ENCODE peak calls at places on chromosomes 2 and 18, in seven cellular contexts. S, Z, Y, E, J, P and F are unnamed samples. For H3K27me3, the result is how much of the 10 kb centered on the place peaks cover.

GRCh38 chr2:43345872-43346271 is 119.5 kb upstream of the ZFP36L2 start:
- DNase-seq in J (no peak), P (no peak), E (no peak), Z (no peak), Y (no peak), S (no peak), F (no peak)

GRCh38 chr2:149617476-149617875 is 29.9 kb upstream of the MMADHC start:
- DNase-seq in P (peak), E (peak), S (no peak), J (no peak), Z (no peak), Y (no peak), F (no peak)

GRCh38 chr2:182064024-182064880 is 78.6 kb downstream of the PPP1R1C start:
- DNase-seq in E (no peak), S (no peak), Z (no peak), Y (peak), J (peak), P (no peak), F (no peak)

GRCh38 chr2:73174244-73174643 is 28.1 kb upstream of the NOTO start:
- DNase-seq in E (no peak), J (no peak), S (no peak), P (no peak), Y (no peak), Z (no peak), F (no peak)

GRCh38 chr2:221750317-221750716 is 178.2 kb upstream of the EPHA4 start:
- DNase-seq in P (no peak), J (no peak), S (no peak), Y (no peak), E (no peak), Z (no peak), F (no peak)

GRCh38 chr2:68813596-68813995 is 57.6 kb downstream of the BMP10 start:
- DNase-seq in P (no peak), J (no peak), S (no peak), Y (no peak), E (no peak), Z (no peak), F (no peak)

GRCh38 chr18:5518899-5519371 is 24.9 kb downstream of the EPB41L3 start:
- DNase-seq in Z (no peak), S (no peak), P (no peak), E (no peak), Y (no peak), J (no peak), F (no peak)

GRCh38 chr2:25009954-25010353 is 31.9 kb upstream of the EFR3B start:
- DNase-seq in Y (no peak), Z (no peak), S (no peak), J (no peak), P (no peak), E (no peak), F (no peak)

GRCh38 chr2:100614455-100615000 is 51.7 kb downstream of the PDCL3 start:
- DNase-seq in E (no peak), J (no peak), Y (no peak), Z (no peak), S (no peak), P (no peak), F (no peak)

GRCh38 chr2:219247678-219248642 is 2.7 kb downstream of the STK16 start:
- DNase-seq in Y (peak), P (no peak), S (no peak), J (no peak), Z (peak), E (no peak), F (no peak)

GRCh38 chr2:219246559-219246958 is 1.3 kb downstream of the STK16 start:
- DNase-seq in P (no peak), E (no peak), S (no peak), Z (no peak), Y (peak), J (no peak), F (no peak)

GRCh38 chr2:219245148-219245898 is at the start of the genes GLB1L and STK16:
- DNase-seq in P (peak), Y (peak), E (peak), S (peak), Z (peak), J (peak), F (peak)

GRCh38 chr2:219244789-219245147 is 476 bp downstream of the GLB1L start:
- DNase-seq in Z (no peak), J (no peak), E (no peak), P (no peak), Y (no peak), S (no peak), F (no peak)

DNA sequence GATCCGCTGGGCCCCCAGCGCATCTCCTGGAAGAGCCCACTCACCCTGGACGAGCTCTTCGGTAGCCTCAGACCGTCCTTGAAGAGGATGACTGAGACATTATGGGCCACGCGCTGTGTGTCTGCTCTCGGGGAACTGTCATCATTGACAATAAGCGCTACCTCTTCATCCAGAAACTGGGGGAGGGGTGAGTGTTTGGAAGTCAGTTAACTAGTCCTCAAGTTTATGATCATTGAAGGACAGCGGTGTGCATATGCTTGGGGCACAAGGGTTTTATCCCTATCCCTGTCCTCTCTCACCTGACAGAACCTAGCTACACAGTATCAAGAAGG is 586 bp downstream of the STK16 start:
- DNase-seq in S (no peak), J (no peak), P (no peak), Z (no peak), Y (no peak), E (no peak), F (no peak)
- H3K4me3 ChIP-seq in S (peak), J (peak), P (peak), Z (peak), Y (peak), E (peak), F (peak)

GRCh38 chr2:45052388-45052928 is 43.2 kb upstream of the SIX2 start:
- DNase-seq in P (no peak), Y (no peak), E (no peak), J (no peak), Z (no peak), S (no peak), F (no peak)

GRCh38 chr2:45047301-45047700 is 38.0 kb upstream of the SIX2 start:
- DNase-seq in E (no peak), J (no peak), P (no peak), Y (no peak), S (no peak), Z (no peak), F (no peak)

GRCh38 chr2:45045706-45046105 is 36.5 kb upstream of the SIX2 start:
- DNase-seq in Z (no peak), P (no peak), J (no peak), Y (no peak), S (no peak), E (no peak), F (no peak)

GRCh38 chr2:45046786-45047185 is 37.5 kb upstream of the SIX2 start:
- DNase-seq in Z (no peak), J (no peak), S (no peak), P (no peak), E (no peak), Y (no peak), F (no peak)

DNA sequence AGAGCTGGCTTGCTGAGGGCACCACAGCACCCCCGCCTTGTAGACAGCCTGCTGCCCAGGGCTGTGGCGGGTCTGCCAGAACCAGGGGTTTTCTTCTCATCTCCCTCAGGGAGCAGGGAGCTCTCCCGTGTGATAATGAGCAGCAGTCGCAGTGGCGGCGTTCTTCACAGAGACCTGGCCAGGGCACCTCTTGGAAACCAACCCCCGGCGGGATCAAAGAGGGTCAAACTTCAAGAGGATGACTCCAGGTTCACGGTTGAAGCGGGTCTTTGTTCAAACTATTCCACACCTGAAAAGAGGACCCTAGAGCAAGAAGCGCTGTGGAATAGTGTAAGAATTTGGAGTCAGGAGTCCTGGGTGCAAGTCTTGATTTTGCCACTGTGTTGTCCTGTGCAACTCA is 40.7 kb upstream of the SIX2 start:
- DNase-seq in P (no peak), Y (no peak), J (no peak), Z (no peak), E (no peak), S (no peak), F (no peak)
- H3K27me3 ChIP-seq in P (under half), Y (under half), J (under half), Z (under half), E (under half), S (under half), F (under half)

DNA sequence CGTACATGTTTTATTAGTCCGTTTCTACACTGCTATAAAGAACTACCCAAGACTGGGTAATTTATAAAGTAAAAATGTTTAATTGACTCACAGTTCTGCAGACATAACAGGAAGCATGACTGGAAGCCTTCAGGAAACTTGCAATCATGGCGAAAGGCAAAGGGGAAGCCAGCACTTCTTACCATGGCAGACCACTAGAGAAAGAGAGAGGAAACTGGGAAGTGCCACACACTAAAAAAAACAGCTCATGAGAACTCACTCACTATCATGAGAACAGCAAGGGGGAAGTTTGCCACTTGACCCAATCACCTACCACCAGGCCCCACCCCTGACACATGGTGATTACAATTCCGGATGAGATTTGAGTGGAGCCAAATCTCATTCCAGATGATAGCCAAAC is 466.2 kb downstream of the IRS1 start:
- DNase-seq in Z (no peak), Y (no peak), E (no peak), P (no peak), J (no peak), S (no peak), F (no peak)
- H3K27ac ChIP-seq in Z (no peak), Y (no peak), E (no peak), P (no peak), J (no peak), S (no peak), F (no peak)

DNA sequence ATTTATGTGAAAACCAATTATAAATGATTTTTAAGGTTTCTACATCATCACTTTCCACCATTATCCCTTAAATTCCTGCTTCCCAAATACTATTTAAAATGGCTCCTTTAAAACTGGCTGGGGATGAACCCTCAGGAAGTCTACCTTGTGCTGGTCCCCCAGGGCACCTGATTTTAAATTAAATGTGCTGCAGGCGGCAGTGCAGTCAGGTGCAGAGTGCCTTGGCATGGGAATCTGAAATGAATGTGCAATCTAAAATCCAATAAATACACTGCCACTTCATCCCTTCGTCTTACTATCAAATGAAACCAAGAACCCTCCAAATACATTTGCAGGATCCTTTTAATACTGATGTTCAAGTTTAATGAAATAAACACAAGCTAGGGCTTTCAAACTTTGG is 61.8 kb downstream of the C2orf76 start:
- DNase-seq in E (no peak), Z (no peak), S (no peak), Y (no peak), J (no peak), P (no peak), F (no peak)
- H3K4me3 ChIP-seq in E (no peak), Z (no peak), S (no peak), Y (no peak), J (no peak), P (no peak), F (no peak)

GRCh38 chr18:33446604-33447003 is 6.1 kb upstream of the CCDC178 start:
- DNase-seq in S (no peak), Y (no peak), P (peak), E (peak), Z (no peak), J (no peak), F (no peak)
- H3K27me3 ChIP-seq in S (under half), Y (under half), P (under half), E (under half), Z (under half), J (under half), F (under half)